ENCODE peak calls at places on chromosomes 3 and 15, in six cellular contexts. L is activated B cell treated with CpG ODN at 0.5 μM for 24 hours; X is activated naive CD8-positive, alpha-beta T cell treated with anti-CD3 and anti-CD28 coated beads for 36 hours; S is GM03348; B is SHP77; G is GM04504. P is an unnamed sample.

GRCh38 chr3:179541596-179541995 is 21.1 kb upstream of the ACTL6A start:
- DNase-seq in L (no peak), X (no peak), S (no peak), B (no peak), G (no peak), P (no peak)

GRCh38 chr3:156643729-156644389 is 30.5 kb upstream of the TIPARP start:
- DNase-seq in L (no peak), X (peak), S (no peak), B (no peak), G (no peak), P (no peak)

GRCh38 chr3:188387921-188388320 is 234.0 kb downstream of the LPP start:
- DNase-seq in L (no peak), X (no peak), S (peak), B (no peak), G (no peak), P (no peak)

GRCh38 chr15:75361989-75362641 is 6.3 kb downstream of the MAN2C1 start:
- DNase-seq in L (no peak), X (no peak), S (no peak), B (no peak), G (no peak), P (no peak)

GRCh38 chr15:32688151-32688639 is 29.6 kb upstream of the GREM1 start:
- DNase-seq in L (no peak), X (no peak), S (no peak), B (peak), G (no peak), P (no peak)

GRCh38 chr3:153026026-153026425 is 136.0 kb upstream of the RAP2B start:
- DNase-seq in L (no peak), X (no peak), S (peak), B (peak), G (peak), P (peak)

GRCh38 chr15:89781055-89781454 is 4.9 kb downstream of the MESP2 start:
- DNase-seq in L (no peak), X (no peak), S (no peak), B (no peak), G (no peak), P (no peak)

GRCh38 chr3:173397161-173398110 is at the start of gene NLGN1:
- DNase-seq in L (no peak), X (peak), S (peak), B (peak), G (peak), P (no peak)

GRCh38 chr3:73621388-73621787 is 3.4 kb downstream of the PDZRN3 start:
- DNase-seq in L (no peak), X (no peak), S (peak), B (no peak), G (no peak), P (no peak)

GRCh38 chr3:36800533-36801116 is 36.3 kb upstream of the DCLK3 start:
- DNase-seq in L (no peak), X (no peak), S (no peak), B (no peak), G (no peak), P (no peak)

GRCh38 chr3:77718326-77718725 is 678.4 kb downstream of the ROBO2 start:
- DNase-seq in L (no peak), X (no peak), S (no peak), B (no peak), G (no peak), P (no peak)